ENCODE peak calls at places on chromosomes 4 and X, in seven cellular contexts. L, Y, T, A, D, J and F are unnamed samples.
A peak's percentile ranks its signal among the peaks of the same experiment; 100 is the strongest.

GRCh38 chrX:152575331-152575730 is 62.4 kb upstream of the GABRQ start:
- DNase-seq in T (no peak), J (peak; percentile 24), D (no peak), Y (no peak), L (no peak), A (no peak), F (no peak)

GRCh38 chr4:174134361-174134760 is 149.1 kb downstream of the FBXO8 start:
- DNase-seq in J (no peak), T (no peak), L (no peak), A (no peak), Y (no peak), D (no peak), F (no peak)

GRCh38 chr4:168569066-168569908 is 72.4 kb downstream of the PALLD start:
- DNase-seq in T (no peak), J (no peak), L (peak; percentile 63), A (peak; percentile 59), D (no peak), Y (no peak), F (no peak)

GRCh38 chr4:13657016-13657415 is 29.5 kb upstream of the BOD1L1 start:
- DNase-seq in L (no peak), Y (no peak), D (no peak), A (no peak), T (no peak), J (no peak), F (no peak)

GRCh38 chrX:97119474-97120109 is 235.9 kb downstream of the RPA4 start:
- DNase-seq in J (no peak), D (no peak), A (no peak), L (no peak), T (no peak), Y (no peak), F (no peak)

GRCh38 chr4:91092398-91092955 is 965.3 kb downstream of the CCSER1 start:
- DNase-seq in Y (no peak), A (no peak), T (no peak), D (no peak), J (no peak), L (no peak), F (no peak)

GRCh38 chr4:183968502-183968901 is 63.4 kb downstream of the STOX2 start:
- DNase-seq in Y (peak; percentile 39), D (no peak), L (no peak), T (no peak), J (no peak), A (no peak), F (no peak)

GRCh38 chr4:7156273-7157139 is 35.8 kb upstream of the SORCS2 start:
- DNase-seq in L (peak; percentile 22), A (peak; percentile 40), D (no peak), J (no peak), Y (peak; percentile 73), T (no peak), F (no peak)